ENCODE peak calls at places on chromosome 13, in five cellular contexts. T, U, M, Z and G are unnamed samples.

GRCh38 chr13:31945202-31945978 is 86.2 kb upstream of the FRY start:
- DNase-seq in T (peak), U (peak), M (peak), Z (peak), G (peak)

GRCh38 chr13:51844862-51845573 is at the start of gene TMEM272:
- DNase-seq in T (peak), U (peak), M (peak), Z (peak), G (peak)

GRCh38 chr13:20258208-20258962 is 26.3 kb upstream of the GJB6 start:
- DNase-seq in T (no peak), U (no peak), M (no peak), Z (peak), G (peak)

GRCh38 chr13:29195459-29195858 is 375.3 kb downstream of the MTUS2 start:
- DNase-seq in T (no peak), U (no peak), M (no peak), Z (no peak), G (no peak)

GRCh38 chr13:32428581-32429072 is 697 bp upstream of the N4BP2L1 start:
- DNase-seq in T (no peak), U (no peak), M (no peak), Z (no peak), G (peak)

GRCh38 chr13:110920038-110920437 is 5.2 kb upstream of the ANKRD10 start:
- DNase-seq in T (no peak), U (peak), M (peak), Z (no peak), G (no peak)

GRCh38 chr13:80217614-80218456 is 123.1 kb downstream of the SPRY2 start:
- DNase-seq in T (peak), U (no peak), M (peak), Z (no peak), G (peak)

GRCh38 chr13:98459721-98460370 is 117.1 kb downstream of the STK24 start:
- DNase-seq in T (no peak), U (no peak), M (no peak), Z (no peak), G (no peak)

GRCh38 chr13:111950697-111951096 is 116.3 kb upstream of the SOX1 start:
- DNase-seq in T (no peak), U (no peak), M (no peak), Z (no peak), G (no peak)

GRCh38 chr13:33363328-33363727 is 77.8 kb upstream of the STARD13 start:
- DNase-seq in T (no peak), U (no peak), M (no peak), Z (no peak), G (no peak)

GRCh38 chr13:81283561-81283960 is 942.6 kb upstream of the SPRY2 start:
- DNase-seq in T (no peak), U (no peak), M (no peak), Z (no peak), G (no peak)

GRCh38 chr13:77789386-77789785 is 91.9 kb downstream of the SLAIN1 start:
- DNase-seq in T (no peak), U (no peak), M (no peak), Z (no peak), G (no peak)

GRCh38 chr13:60990032-60990733 is 425.5 kb downstream of the PCDH20 start:
- DNase-seq in T (no peak), U (peak), M (peak), Z (no peak), G (no peak)

GRCh38 chr13:71828117-71828516 is 38.9 kb downstream of the DACH1 start:
- DNase-seq in T (no peak), U (no peak), M (no peak), Z (no peak), G (no peak)

GRCh38 chr13:20414475-20415287 is 111.0 kb downstream of the CRYL1 start:
- DNase-seq in T (no peak), U (no peak), M (no peak), Z (no peak), G (peak)

GRCh38 chr13:50543767-50544166 is 299.7 kb downstream of the DLEU7 start:
- DNase-seq in T (peak), U (no peak), M (peak), Z (no peak), G (no peak)

GRCh38 chr13:50080856-50081105 is 65.5 kb downstream of the KCNRG start:
- DNase-seq in T (no peak), U (no peak), M (no peak), Z (no peak), G (no peak)

GRCh38 chr13:111371211-111371610 is 50.8 kb downstream of the TEX29 start:
- DNase-seq in T (no peak), U (no peak), M (no peak), Z (no peak), G (no peak)

GRCh38 chr13:111251646-111252448 is 68.6 kb upstream of the TEX29 start:
- DNase-seq in T (peak), U (no peak), M (no peak), Z (no peak), G (no peak)

GRCh38 chr13:107347641-107348369 is 779.9 kb upstream of the ARGLU1 start:
- DNase-seq in T (no peak), U (no peak), M (no peak), Z (no peak), G (peak)

GRCh38 chr13:51122868-51123267 is 11.8 kb upstream of the C13orf42 start:
- DNase-seq in T (no peak), U (no peak), M (no peak), Z (no peak), G (no peak)